ENCODE peak calls at places on chromosomes 16 and 17, in seven cellular contexts. P is HAP-1, A is heart right ventricle, X is PC-9, N is fibroblast of lung, M is adrenal gland, K is Panc1. D is an unnamed sample. For H3K27me3 and H3K36me3, the result is how much of the 10 kb centered on the place peaks cover.

GRCh38 chr16:87602005-87602790 is at the start of gene JPH3:
- DNase-seq in P (peak), A (no peak), N (no peak), K (no peak), M (no peak), X (no peak), D (peak)

GRCh38 chr16:58177347-58177710 is 20.6 kb downstream of the CSNK2A2 start:
- DNase-seq in M (no peak), K (no peak), X (no peak), A (no peak), N (no peak), P (no peak), D (no peak)

GRCh38 chr17:78922876-78923498 is 2.2 kb downstream of the TIMP2 start:
- DNase-seq in N (no peak), M (no peak), K (no peak), P (no peak), A (no peak), X (no peak), D (no peak)

GRCh38 chr16:52997922-52998321 is 54.8 kb downstream of the CHD9NB start:
- DNase-seq in M (peak), K (no peak), A (no peak), P (no peak), X (no peak), N (no peak), D (no peak)

GRCh38 chr16:580141-580945 is 9.5 kb upstream of the RAB40C start:
- DNase-seq in N (no peak), X (no peak), K (no peak), P (no peak), M (no peak), A (no peak), D (no peak)

GRCh38 chr17:43855061-43855460 is 8.1 kb downstream of the CD300LG start:
- DNase-seq in M (no peak), P (no peak), X (no peak), N (no peak), A (no peak), K (no peak), D (peak)

GRCh38 chr16:83713597-83713996 is 94.2 kb upstream of the HSBP1 start:
- DNase-seq in N (no peak), K (no peak), X (no peak), P (no peak), M (no peak), A (no peak), D (peak)

GRCh38 chr17:61157246-61157887 is 242.3 kb upstream of the TBX2 start:
- DNase-seq in N (peak), A (no peak), X (no peak), K (no peak), P (peak), M (peak), D (no peak)

GRCh38 chr17:50290074-50290702 is 15.9 kb downstream of the TMEM92 start:
- DNase-seq in A (peak), P (no peak), K (peak), X (peak), N (peak), M (peak), D (no peak)

GRCh38 chr17:48692049-48692448 is 30.3 kb downstream of the PRAC1 start:
- DNase-seq in N (no peak), M (no peak), X (no peak), A (no peak), K (no peak), P (no peak), D (no peak)
- H3K27me3 ChIP-seq in N (under half), M (under half), X (under half), A (half or more), K (under half), P (under half), D (under half)

GRCh38 chr17:14331982-14332298 is 31.1 kb downstream of the HS3ST3B1 start:
- DNase-seq in K (no peak), N (no peak), P (no peak), A (no peak), M (no peak), X (no peak), D (no peak)

GRCh38 chr17:14330492-14330920 is 29.6 kb downstream of the HS3ST3B1 start:
- DNase-seq in K (no peak), N (peak), P (no peak), M (no peak), A (no peak), X (no peak), D (no peak)

GRCh38 chr17:14333506-14333905 is 32.6 kb downstream of the HS3ST3B1 start:
- DNase-seq in X (no peak), K (no peak), A (no peak), N (no peak), P (no peak), M (no peak), D (no peak)

GRCh38 chr17:14331200-14331981 is 30.5 kb downstream of the HS3ST3B1 start:
- DNase-seq in K (no peak), P (no peak), M (no peak), A (no peak), X (no peak), N (no peak), D (peak)

GRCh38 chr17:14332331-14332730 is 31.4 kb downstream of the HS3ST3B1 start:
- DNase-seq in P (no peak), N (no peak), M (no peak), X (no peak), K (no peak), A (no peak), D (peak)
- H3K4me3 ChIP-seq in P (no peak), N (no peak), M (no peak), X (no peak), K (no peak), A (no peak), D (no peak)

GRCh38 chr16:84737658-84738057 is 37.9 kb downstream of the USP10 start:
- DNase-seq in P (no peak), K (no peak), X (no peak), N (no peak), A (no peak), M (no peak), D (no peak)
- H3K36me3 ChIP-seq in P (under half), K (under half), X (under half), N (under half), A (under half), M (under half), D (under half)

DNA sequence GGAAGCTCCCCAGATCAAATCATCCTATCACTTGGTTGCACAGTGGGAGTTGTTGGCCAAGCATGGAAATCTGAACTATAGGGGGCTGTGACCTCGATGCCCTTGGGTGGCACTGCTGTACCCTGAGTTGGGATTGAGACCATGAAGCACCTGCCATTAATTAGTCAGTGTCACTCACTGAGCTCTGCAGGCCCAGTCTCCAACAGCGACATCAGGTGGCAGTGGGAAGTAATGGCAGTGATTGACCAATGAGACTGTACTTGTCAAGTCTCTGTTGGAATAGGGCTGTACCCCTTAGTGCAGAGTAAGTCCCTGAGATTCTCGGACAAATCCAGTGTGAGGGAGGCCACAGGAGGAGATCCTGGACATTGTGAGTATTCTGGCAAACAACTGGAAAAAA is 118.0 kb upstream of the RPL38 start:
- DNase-seq in X (no peak), P (no peak), N (no peak), K (no peak), M (no peak), A (no peak), D (peak)
- H3K27me3 ChIP-seq in X (half or more), P (under half), N (under half), K (under half), M (under half), A (half or more), D (under half)

GRCh38 chr17:41523787-41524186 is 4.3 kb downstream of the KRT19 start:
- DNase-seq in N (no peak), A (no peak), K (no peak), P (no peak), X (peak), M (no peak), D (no peak)
- H3K4me3 ChIP-seq in N (no peak), A (no peak), K (peak), P (no peak), X (peak), M (no peak), D (no peak)

GRCh38 chr17:27951872-27952271 is 58.7 kb upstream of the LYRM9 start:
- DNase-seq in P (no peak), X (no peak), N (no peak), A (no peak), M (peak), K (no peak), D (no peak)
- H3K36me3 ChIP-seq in P (under half), X (under half), N (under half), A (under half), M (under half), K (under half), D (under half)

GRCh38 chr17:74892974-74893911 is at the start of gene FADS6:
- DNase-seq in A (no peak), M (no peak), P (no peak), N (no peak), X (no peak), K (no peak), D (peak)

GRCh38 chr17:74893936-74894671 is 671 bp upstream of the FADS6 start:
- DNase-seq in K (no peak), P (no peak), X (no peak), N (no peak), A (no peak), M (no peak), D (no peak)

GRCh38 chr17:74888440-74888839 is 5.0 kb downstream of the FADS6 start:
- DNase-seq in N (no peak), M (no peak), P (no peak), A (no peak), K (no peak), X (no peak), D (no peak)

GRCh38 chr17:74890554-74890953 is 2.9 kb downstream of the FADS6 start:
- DNase-seq in N (no peak), K (no peak), X (no peak), M (no peak), A (no peak), P (no peak), D (no peak)

GRCh38 chr17:74892013-74892841 is 1.2 kb downstream of the FADS6 start:
- DNase-seq in K (no peak), X (no peak), M (no peak), N (no peak), A (no peak), P (no peak), D (peak)
- H3K27me3 ChIP-seq in K (under half), X (under half), M (under half), N (under half), A (half or more), P (under half), D (under half)

DNA sequence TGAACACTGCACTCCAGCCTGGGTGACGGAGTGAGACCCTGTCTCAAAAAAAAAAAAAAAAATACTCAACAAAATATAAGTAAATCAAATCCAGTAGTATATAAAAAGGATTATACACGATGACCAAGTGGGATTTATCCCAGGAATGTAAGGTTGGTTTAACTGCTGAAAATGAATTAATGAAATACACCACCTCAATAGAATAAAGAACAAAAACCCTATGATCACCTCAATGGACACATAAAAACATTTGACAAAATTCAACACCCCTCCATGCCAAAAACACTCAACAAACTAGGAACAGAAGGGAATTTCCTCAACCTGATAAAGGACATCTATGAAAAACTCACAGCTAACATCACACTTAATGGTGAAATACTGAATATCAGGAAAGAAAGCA is 6.6 kb downstream of the MIS12 start:
- DNase-seq in P (no peak), X (no peak), M (no peak), N (no peak), K (no peak), A (no peak), D (no peak)
- H3K4me3 ChIP-seq in P (no peak), X (no peak), M (no peak), N (no peak), K (no peak), A (no peak), D (no peak)

GRCh38 chr17:27585792-27586191 is 45.2 kb upstream of the LGALS9 start:
- DNase-seq in A (no peak), K (no peak), X (no peak), M (no peak), N (no peak), P (no peak), D (no peak)
- H3K36me3 ChIP-seq in A (under half), K (under half), X (under half), M (under half), N (under half), P (under half), D (under half)

D was measured in H7.